ENCODE peak calls at places on chromosomes 5 and 9, in four cellular contexts. M is A549, K is amniotic stem cell, S is NCI-H2081. L is an unnamed sample.

GRCh38 chr5:98489021-98489420 is 284.4 kb upstream of the RGMB start:
- DNase-seq in M (no peak), K (no peak), S (no peak), L (no peak)

GRCh38 chr9:136294437-136294836 is 9.5 kb downstream of the CCDC187 start:
- DNase-seq in M (no peak), K (no peak), S (no peak), L (no peak)

GRCh38 chr5:4511996-4512656 is 628.0 kb upstream of the ADAMTS16 start:
- DNase-seq in M (peak), K (no peak), S (no peak), L (peak)

GRCh38 chr5:80711938-80712337 is 57.2 kb upstream of the DHFR start:
- DNase-seq in M (peak), K (no peak), S (peak), L (no peak)

GRCh38 chr9:120875954-120876841 is 790 bp downstream of the PHF19 start:
- DNase-seq in M (peak), K (peak), S (peak), L (peak)

GRCh38 chr9:86487222-86487841 is 133.1 kb upstream of the TUT7 start:
- DNase-seq in M (peak), K (peak), S (no peak), L (peak)

GRCh38 chr5:173055042-173055721 is 970 bp upstream of the CREBRF start:
- DNase-seq in M (no peak), K (no peak), S (no peak), L (no peak)

GRCh38 chr9:104346645-104347175 is 157.4 kb upstream of the OR13F1 start:
- DNase-seq in M (no peak), K (no peak), S (no peak), L (no peak)

GRCh38 chr5:180343846-180344327 is 9.2 kb downstream of the GFPT2 start:
- DNase-seq in M (no peak), K (no peak), S (no peak), L (no peak)

GRCh38 chr5:13859285-13859684 is 85.2 kb downstream of the DNAH5 start:
- DNase-seq in M (no peak), K (no peak), S (no peak), L (no peak)

GRCh38 chr5:110398951-110399350 is 327.5 kb downstream of the TMEM232 start:
- DNase-seq in M (no peak), K (no peak), S (no peak), L (no peak)

GRCh38 chr5:179170606-179171005 is 110.4 kb downstream of the ZNF354C start:
- DNase-seq in M (no peak), K (no peak), S (no peak), L (no peak)

GRCh38 chr9:16825971-16826370 is 44.5 kb downstream of the BNC2 start:
- DNase-seq in M (no peak), K (peak), S (no peak), L (no peak)

GRCh38 chr9:90999425-91000397 is 198.1 kb downstream of the SYK start:
- DNase-seq in M (no peak), K (no peak), S (peak), L (peak)

GRCh38 chr5:102823441-102823874 is 68.4 kb downstream of the PAM start:
- DNase-seq in M (no peak), K (no peak), S (no peak), L (no peak)

GRCh38 chr5:95417971-95418370 is 26.8 kb downstream of the FAM81B start:
- DNase-seq in M (no peak), K (no peak), S (no peak), L (no peak)

GRCh38 chr9:94780516-94780950 is 54.0 kb downstream of the AOPEP start:
- DNase-seq in M (no peak), K (no peak), S (no peak), L (no peak)

GRCh38 chr9:130387905-130388304 is 56.9 kb upstream of the ASS1 start:
- DNase-seq in M (no peak), K (no peak), S (no peak), L (no peak)

GRCh38 chr5:54533541-54534179 is 16.1 kb downstream of the SNX18 start:
- DNase-seq in M (no peak), K (no peak), S (no peak), L (no peak)

GRCh38 chr9:35691325-35691631 is 1.6 kb upstream of the TPM2 start:
- DNase-seq in M (peak), K (no peak), S (no peak), L (no peak)

GRCh38 chr5:177470759-177471536 is 2.5 kb downstream of the DBN1 start:
- DNase-seq in M (no peak), K (no peak), S (no peak), L (no peak)

GRCh38 chr5:139912804-139913203 is 117.2 kb downstream of the PSD2 start:
- DNase-seq in M (no peak), K (no peak), S (no peak), L (no peak)

GRCh38 chr5:173572431-173573125 is 43.9 kb downstream of the BOD1 start:
- DNase-seq in M (no peak), K (no peak), S (no peak), L (no peak)

GRCh38 chr5:181043285-181044092 is 3.4 kb downstream of the BTNL9 start:
- DNase-seq in M (peak), K (no peak), S (no peak), L (no peak)

GRCh38 chr9:132351404-132352050 is 3.3 kb downstream of the SETX start:
- DNase-seq in M (no peak), K (no peak), S (no peak), L (no peak)

GRCh38 chr9:70639853-70640814 is 225.7 kb upstream of the KLF9 start:
- DNase-seq in M (peak), K (peak), S (peak), L (no peak)

GRCh38 chr5:176133289-176133870 is 104.8 kb upstream of the SIMC1 start:
- DNase-seq in M (no peak), K (no peak), S (no peak), L (no peak)

GRCh38 chr5:80206282-80206681 is 49.6 kb downstream of the SERINC5 start:
- DNase-seq in M (no peak), K (peak), S (no peak), L (no peak)

GRCh38 chr9:110919609-110920008 is 118.7 kb downstream of the LPAR1 start:
- DNase-seq in M (peak), K (no peak), S (no peak), L (no peak)

GRCh38 chr9:100125236-100125635 is 26.2 kb downstream of the INVS start:
- DNase-seq in M (no peak), K (no peak), S (no peak), L (no peak)

GRCh38 chr5:74392698-74393431 is 247.7 kb downstream of the ENC1 start:
- DNase-seq in M (no peak), K (no peak), S (no peak), L (no peak)

GRCh38 chr9:121844090-121844489 is 192.7 kb downstream of the DAB2IP start:
- DNase-seq in M (no peak), K (no peak), S (peak), L (peak)

GRCh38 chr9:135753391-135754105 is 51.6 kb downstream of the KCNT1 start:
- DNase-seq in M (no peak), K (no peak), S (no peak), L (no peak)

GRCh38 chr9:136882109-136882946 is 4.0 kb upstream of the TRAF2 start:
- DNase-seq in M (peak), K (no peak), S (no peak), L (peak)